ENCODE peak calls at places on chromosomes 6 and 20, in six cellular contexts. B is AG04450, U is mammary epithelial cell, T is cardiac muscle cell, I is Peyer's patch, Z is ovary. R is an unnamed sample.

GRCh38 chr20:62995898-62996595 is 10.7 kb downstream of the BHLHE23 start:
- DNase-seq in B (no peak), U (no peak), T (no peak), I (no peak), Z (no peak), R (no peak)

GRCh38 chr6:8065519-8065911 is 1.3 kb upstream of the BLOC1S5 start:
- DNase-seq in B (no peak), U (no peak), T (no peak), I (no peak), Z (no peak), R (no peak)

GRCh38 chr6:142802124-142802523 is 142.9 kb downstream of the HIVEP2 start:
- DNase-seq in B (peak; percentile 94), U (peak; percentile 98), T (peak; percentile 26), I (no peak), Z (no peak), R (no peak)

GRCh38 chr6:146009338-146009737 is 19.5 kb upstream of the GRM1 start:
- DNase-seq in B (no peak), U (no peak), T (no peak), I (no peak), Z (no peak), R (no peak)

GRCh38 chr20:33667245-33668086 is 723 bp downstream of the ACTL10 start:
- DNase-seq in B (no peak), U (peak; percentile 40), T (no peak), I (peak; percentile 66), Z (peak; percentile 84), R (no peak)

GRCh38 chr20:50504231-50504823 is 5.9 kb upstream of the PTPN1 start:
- DNase-seq in B (no peak), U (no peak), T (no peak), I (no peak), Z (no peak), R (no peak)

GRCh38 chr6:41591859-41592502 is 45.8 kb downstream of the FOXP4 start:
- DNase-seq in B (peak; percentile 27), U (peak; percentile 41), T (peak; percentile 73), I (peak; percentile 69), Z (peak; percentile 79), R (peak; percentile 83)

GRCh38 chr20:61932199-61932592 is 133.5 kb downstream of the TAF4 start:
- DNase-seq in B (no peak), U (no peak), T (no peak), I (no peak), Z (peak; percentile 5), R (no peak)

GRCh38 chr6:1552296-1552761 is 57.4 kb upstream of the FOXC1 start:
- DNase-seq in B (no peak), U (peak; percentile 21), T (no peak), I (no peak), Z (no peak), R (no peak)

GRCh38 chr20:48275325-48275724 is 490.0 kb upstream of the SULF2 start:
- DNase-seq in B (no peak), U (no peak), T (no peak), I (no peak), Z (no peak), R (peak; percentile 49)

GRCh38 chr6:36662827-36663256 is 15.7 kb upstream of the CDKN1A start:
- DNase-seq in B (no peak), U (no peak), T (no peak), I (no peak), Z (no peak), R (no peak)

GRCh38 chr6:89449182-89449581 is 16.2 kb downstream of the ANKRD6 start:
- DNase-seq in B (no peak), U (no peak), T (no peak), I (no peak), Z (no peak), R (no peak)

GRCh38 chr6:32178547-32179440 is 589 bp downstream of the RNF5 start:
- DNase-seq in B (no peak), U (no peak), T (no peak), I (peak; percentile 33), Z (no peak), R (no peak)

GRCh38 chr6:25745836-25746235 is 8.7 kb upstream of the SLC17A4 start:
- DNase-seq in B (no peak), U (no peak), T (no peak), I (no peak), Z (no peak), R (no peak)

GRCh38 chr6:47414517-47415167 is 62.9 kb upstream of the CD2AP start:
- DNase-seq in B (no peak), U (peak; percentile 50), T (no peak), I (no peak), Z (no peak), R (no peak)

GRCh38 chr20:62303327-62304226 is 780 bp downstream of the ADRM1 start:
- DNase-seq in B (no peak), U (peak; percentile 24), T (peak; percentile 56), I (no peak), Z (no peak), R (no peak)

GRCh38 chr20:50053790-50054547 is 59.0 kb downstream of the UBE2V1 start:
- DNase-seq in B (no peak), U (no peak), T (no peak), I (no peak), Z (no peak), R (no peak)

GRCh38 chr6:96878101-96878500 is 19.6 kb downstream of the NDUFAF4 start:
- DNase-seq in B (peak; percentile 23), U (no peak), T (no peak), I (no peak), Z (no peak), R (no peak)

GRCh38 chr20:62752671-62753501 is 43.4 kb upstream of the MRGBP start:
- DNase-seq in B (peak; percentile 24), U (no peak), T (no peak), I (no peak), Z (no peak), R (no peak)

GRCh38 chr6:113558966-113559365 is 298.2 kb upstream of the MARCKS start:
- DNase-seq in B (no peak), U (peak; percentile 21), T (no peak), I (no peak), Z (no peak), R (no peak)

GRCh38 chr6:84346372-84346771 is 118.9 kb upstream of the CEP162 start:
- DNase-seq in B (no peak), U (no peak), T (no peak), I (no peak), Z (no peak), R (no peak)

GRCh38 chr20:47810116-47810672 is 24.9 kb upstream of the SULF2 start:
- DNase-seq in B (no peak), U (no peak), T (peak; percentile 56), I (no peak), Z (no peak), R (no peak)

GRCh38 chr6:121780325-121781313 is 345.2 kb downstream of the GJA1 start:
- DNase-seq in B (peak; percentile 74), U (peak; percentile 89), T (no peak), I (no peak), Z (peak; percentile 77), R (peak; percentile 84)

GRCh38 chr20:50371878-50372769 is 138.1 kb upstream of the PTPN1 start:
- DNase-seq in B (no peak), U (peak; percentile 71), T (no peak), I (no peak), Z (no peak), R (no peak)

GRCh38 chr20:16394784-16395183 is 178.5 kb downstream of the KIF16B start:
- DNase-seq in B (no peak), U (no peak), T (no peak), I (no peak), Z (no peak), R (no peak)

GRCh38 chr6:63724721-63725120 is 89.1 kb downstream of the PHF3 start:
- DNase-seq in B (no peak), U (no peak), T (no peak), I (no peak), Z (no peak), R (no peak)
- H3K4me3 ChIP-seq in B (no peak overlapping the region), U (no peak overlapping the region), T (no peak overlapping the region), I (no peak overlapping the region), Z (no peak overlapping the region), R (no peak overlapping the region)

GRCh38 chr20:44256961-44257360 is 9.9 kb downstream of the GDAP1L1 start:
- DNase-seq in B (no peak), U (no peak), T (no peak), I (no peak), Z (no peak), R (no peak)

GRCh38 chr20:44255942-44256341 is 8.8 kb downstream of the GDAP1L1 start:
- DNase-seq in B (no peak), U (no peak), T (no peak), I (no peak), Z (no peak), R (no peak)

GRCh38 chr20:44254073-44254472 is 7.0 kb downstream of the GDAP1L1 start:
- DNase-seq in B (no peak), U (no peak), T (no peak), I (no peak), Z (no peak), R (no peak)

GRCh38 chr20:44251284-44251683 is 4.2 kb downstream of the GDAP1L1 start:
- DNase-seq in B (no peak), U (no peak), T (no peak), I (no peak), Z (no peak), R (no peak)

GRCh38 chr20:44253528-44253927 is 6.4 kb downstream of the GDAP1L1 start:
- DNase-seq in B (no peak), U (no peak), T (no peak), I (no peak), Z (no peak), R (no peak)
- TF ChIP-seq CTCF in B (peak; percentile 1), U (no peak), T (peak; percentile 24), I (no peak), Z (no peak), R (no peak)

GRCh38 chr20:40435146-40435545 is 253.9 kb downstream of the MAFB start:
- DNase-seq in B (no peak), U (no peak), T (no peak), I (no peak), Z (no peak), R (no peak)

GRCh38 chr20:40431611-40432010 is 257.4 kb downstream of the MAFB start:
- DNase-seq in B (no peak), U (peak; percentile 66), T (no peak), I (no peak), Z (no peak), R (no peak)

GRCh38 chr20:40434122-40434521 is 254.9 kb downstream of the MAFB start:
- DNase-seq in B (no peak), U (no peak), T (no peak), I (no peak), Z (no peak), R (no peak)

GRCh38 chr20:40433341-40433861 is 255.6 kb downstream of the MAFB start:
- DNase-seq in B (no peak), U (no peak), T (no peak), I (no peak), Z (no peak), R (no peak)

GRCh38 chr20:40431112-40431511 is 257.9 kb downstream of the MAFB start:
- DNase-seq in B (no peak), U (no peak), T (no peak), I (no peak), Z (no peak), R (no peak)
- H3K27ac ChIP-seq in B (no peak overlapping the region), U (no peak overlapping the region), T (no peak overlapping the region), I (no peak overlapping the region), Z (no peak overlapping the region), R (no peak overlapping the region)

DNA sequence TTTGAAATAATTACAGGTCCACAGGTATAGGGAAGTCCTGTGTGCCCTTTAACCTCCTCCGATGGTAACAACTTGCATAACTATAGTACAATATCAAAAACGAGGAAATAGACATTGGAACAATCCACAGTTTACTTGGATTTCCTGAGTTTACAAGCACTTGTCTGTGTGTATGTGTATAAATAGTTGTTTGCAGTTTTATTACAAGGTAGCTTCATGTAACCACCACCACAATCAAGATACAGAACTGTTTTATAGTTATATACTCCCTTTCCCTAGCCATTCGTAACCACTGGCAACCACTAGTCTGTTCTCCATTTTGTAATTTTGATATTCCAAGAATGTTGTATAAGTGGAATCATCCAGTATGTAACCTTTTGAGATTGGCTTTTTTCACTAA is 9.1 kb downstream of the FBXO9 start:
- DNase-seq in B (no peak), U (no peak), T (no peak), I (no peak), Z (no peak), R (no peak)
- H3K4me3 ChIP-seq in B (no peak overlapping the region), U (no peak overlapping the region), T (no peak overlapping the region), I (no peak overlapping the region), Z (no peak overlapping the region), R (no peak overlapping the region)

R was measured in coronary artery.